ENCODE peak calls at places on chromosomes 3 and 15, in ten cellular contexts. One of them, this sample, is unnamed.

GRCh38 chr3:13620776-13621365 is 71.9 kb downstream of the FBLN2 start:
- DNase-seq in stimulated activated CD4-positive, alpha-beta T cell treated with anti-CD3 and anti-CD28 coated beads, TNF-alpha, amount 100 ng/mL, for 24 hours: no peak
- DNase-seq in Peyer's patch: no peak
- DNase-seq in NCI-H748 treated with DMSO at 0.1 percent for 48 hours: no peak
- DNase-seq in GM13976: no peak
- DNase-seq in heart left ventricle: no peak
- DNase-seq in SJSA1: no peak
- DNase-seq in T-helper 1 cell: no peak
- DNase-seq in NCI-H1092: no peak
- DNase-seq in foreskin fibroblast: no peak
- DNase-seq in this sample: no peak

GRCh38 chr15:39596358-39597051 is 15.6 kb downstream of the THBS1 start:
- DNase-seq in stimulated activated CD4-positive, alpha-beta T cell treated with anti-CD3 and anti-CD28 coated beads, TNF-alpha, amount 100 ng/mL, for 24 hours: no peak
- DNase-seq in Peyer's patch: no peak
- DNase-seq in NCI-H748 treated with DMSO at 0.1 percent for 48 hours: no peak
- DNase-seq in GM13976: no peak
- DNase-seq in heart left ventricle: no peak
- DNase-seq in SJSA1: no peak
- DNase-seq in T-helper 1 cell: no peak
- DNase-seq in NCI-H1092: no peak
- DNase-seq in foreskin fibroblast: peak; percentile 17
- DNase-seq in this sample: no peak

GRCh38 chr3:123760817-123761216 is 123.3 kb downstream of the MYLK start:
- DNase-seq in stimulated activated CD4-positive, alpha-beta T cell treated with anti-CD3 and anti-CD28 coated beads, TNF-alpha, amount 100 ng/mL, for 24 hours: no peak
- DNase-seq in Peyer's patch: no peak
- DNase-seq in NCI-H748 treated with DMSO at 0.1 percent for 48 hours: no peak
- DNase-seq in GM13976: no peak
- DNase-seq in heart left ventricle: no peak
- DNase-seq in SJSA1: no peak
- DNase-seq in T-helper 1 cell: no peak
- DNase-seq in NCI-H1092: no peak
- DNase-seq in foreskin fibroblast: no peak
- DNase-seq in this sample: no peak

GRCh38 chr15:66797921-66798320 is 95.9 kb downstream of the SMAD6 start:
- DNase-seq in stimulated activated CD4-positive, alpha-beta T cell treated with anti-CD3 and anti-CD28 coated beads, TNF-alpha, amount 100 ng/mL, for 24 hours: no peak
- DNase-seq in Peyer's patch: no peak
- DNase-seq in NCI-H748 treated with DMSO at 0.1 percent for 48 hours: no peak
- DNase-seq in GM13976: no peak
- DNase-seq in heart left ventricle: no peak
- DNase-seq in SJSA1: peak; percentile 30
- DNase-seq in T-helper 1 cell: no peak
- DNase-seq in NCI-H1092: no peak
- DNase-seq in foreskin fibroblast: peak; percentile 66
- DNase-seq in this sample: no peak

GRCh38 chr15:96867992-96868391 is 537.5 kb downstream of the NR2F2 start:
- DNase-seq in stimulated activated CD4-positive, alpha-beta T cell treated with anti-CD3 and anti-CD28 coated beads, TNF-alpha, amount 100 ng/mL, for 24 hours: no peak
- DNase-seq in Peyer's patch: no peak
- DNase-seq in NCI-H748 treated with DMSO at 0.1 percent for 48 hours: no peak
- DNase-seq in GM13976: no peak
- DNase-seq in heart left ventricle: no peak
- DNase-seq in SJSA1: no peak
- DNase-seq in T-helper 1 cell: no peak
- DNase-seq in NCI-H1092: no peak
- DNase-seq in foreskin fibroblast: no peak
- DNase-seq in this sample: no peak

GRCh38 chr3:103308921-103309320 is 874.1 kb downstream of the ZPLD1 start:
- DNase-seq in stimulated activated CD4-positive, alpha-beta T cell treated with anti-CD3 and anti-CD28 coated beads, TNF-alpha, amount 100 ng/mL, for 24 hours: no peak
- DNase-seq in Peyer's patch: no peak
- DNase-seq in NCI-H748 treated with DMSO at 0.1 percent for 48 hours: no peak
- DNase-seq in GM13976: no peak
- DNase-seq in heart left ventricle: no peak
- DNase-seq in SJSA1: no peak
- DNase-seq in T-helper 1 cell: no peak
- DNase-seq in NCI-H1092: no peak
- DNase-seq in foreskin fibroblast: no peak
- DNase-seq in this sample: no peak

GRCh38 chr15:80275946-80276345 is 23.9 kb upstream of the CTXND1 start:
- DNase-seq in stimulated activated CD4-positive, alpha-beta T cell treated with anti-CD3 and anti-CD28 coated beads, TNF-alpha, amount 100 ng/mL, for 24 hours: no peak
- DNase-seq in Peyer's patch: no peak
- DNase-seq in NCI-H748 treated with DMSO at 0.1 percent for 48 hours: no peak
- DNase-seq in GM13976: no peak
- DNase-seq in heart left ventricle: no peak
- DNase-seq in SJSA1: peak; percentile 43
- DNase-seq in T-helper 1 cell: no peak
- DNase-seq in NCI-H1092: no peak
- DNase-seq in foreskin fibroblast: peak; percentile 50
- DNase-seq in this sample: no peak

GRCh38 chr15:51706347-51706746 is 25.0 kb downstream of the SCG3 start:
- DNase-seq in stimulated activated CD4-positive, alpha-beta T cell treated with anti-CD3 and anti-CD28 coated beads, TNF-alpha, amount 100 ng/mL, for 24 hours: no peak
- DNase-seq in Peyer's patch: no peak
- DNase-seq in NCI-H748 treated with DMSO at 0.1 percent for 48 hours: no peak
- DNase-seq in GM13976: no peak
- DNase-seq in heart left ventricle: no peak
- DNase-seq in SJSA1: no peak
- DNase-seq in T-helper 1 cell: no peak
- DNase-seq in NCI-H1092: no peak
- DNase-seq in foreskin fibroblast: peak; percentile 62
- DNase-seq in this sample: no peak

This sample was measured in T-cell.